ENCODE peak calls at places on chromosomes 6 and 20, in ten cellular contexts. Y is RPMI7951, V is fibroblast of mammary gland, T is lung microvascular endothelial cell, D is chondrocyte, E is NCI-H1105, P is AG20443, M is astrocyte of the cerebellum, S is Kasumi-1, L is right cardiac atrium. R is an unnamed sample.

GRCh38 chr6:38194282-38194572 is 374.7 kb downstream of the ZFAND3 start:
- DNase-seq in Y (no peak), V (no peak), T (no peak), D (no peak), E (no peak), P (no peak), M (no peak), S (no peak), L (no peak), R (no peak)

GRCh38 chr20:43189614-43190331 is at the start of gene PTPRT:
- DNase-seq in Y (no peak), V (no peak), T (no peak), D (no peak), E (peak; percentile 10), P (peak; percentile 17), M (no peak), S (no peak), L (no peak), R (no peak)

GRCh38 chr6:6331393-6331792 is 10.9 kb upstream of the F13A1 start:
- DNase-seq in Y (no peak), V (no peak), T (no peak), D (no peak), E (no peak), P (no peak), M (no peak), S (no peak), L (no peak), R (no peak)

GRCh38 chr20:35662541-35662940 is 2.2 kb downstream of the CPNE1 start:
- DNase-seq in Y (no peak), V (no peak), T (no peak), D (no peak), E (no peak), P (no peak), M (no peak), S (no peak), L (no peak), R (no peak)

GRCh38 chr6:36977470-36977941 is 8.5 kb downstream of the MTCH1 start:
- DNase-seq in Y (no peak), V (peak; percentile 42), T (peak; percentile 32), D (peak; percentile 68), E (no peak), P (no peak), M (no peak), S (peak; percentile 10), L (peak; percentile 65), R (no peak)

GRCh38 chr6:111871207-111871606 is 2.0 kb downstream of the FYN start:
- DNase-seq in Y (no peak), V (no peak), T (peak; percentile 31), D (no peak), E (no peak), P (no peak), M (no peak), S (peak; percentile 65), L (no peak), R (no peak)

GRCh38 chr20:20002101-20002998 is 14.8 kb upstream of the NAA20 start:
- DNase-seq in Y (peak; percentile 47), V (peak; percentile 70), T (no peak), D (no peak), E (no peak), P (no peak), M (no peak), S (no peak), L (no peak), R (no peak)

GRCh38 chr6:32108727-32109113 is 418 bp downstream of the TNXB start:
- DNase-seq in Y (no peak), V (no peak), T (no peak), D (no peak), E (no peak), P (no peak), M (no peak), S (no peak), L (no peak), R (no peak)

GRCh38 chr6:97306946-97307345 is 23.9 kb upstream of the MMS22L start:
- DNase-seq in Y (no peak), V (no peak), T (no peak), D (no peak), E (no peak), P (no peak), M (no peak), S (no peak), L (no peak), R (no peak)

GRCh38 chr6:3230275-3231212 is 3.1 kb upstream of the TUBB2B start:
- DNase-seq in Y (peak; percentile 72), V (no peak), T (peak; percentile 37), D (no peak), E (peak; percentile 95), P (no peak), M (no peak), S (no peak), L (no peak), R (no peak)

GRCh38 chr20:3165473-3166337 is 6.0 kb upstream of the FASTKD5 start:
- DNase-seq in Y (peak; percentile 30), V (peak; percentile 52), T (peak; percentile 81), D (no peak), E (no peak), P (peak; percentile 51), M (no peak), S (peak; percentile 67), L (peak; percentile 87), R (no peak)

GRCh38 chr6:90004511-90004910 is 110.2 kb downstream of the GJA10 start:
- DNase-seq in Y (no peak), V (no peak), T (no peak), D (no peak), E (no peak), P (no peak), M (no peak), S (no peak), L (peak; percentile 23), R (no peak)

R was measured in NCI-H2107.